ENCODE peak calls at places on chromosomes 6 and 20, in ten cellular contexts. U, L, X, C, D, Q, M, H, W and V are unnamed samples.

GRCh38 chr20:54078296-54078695 is 7.9 kb upstream of the BCAS1 start:
- DNase-seq in W (no peak), D (no peak), H (no peak), C (no peak), L (no peak), U (no peak), M (no peak), Q (no peak), X (no peak), V (no peak)

GRCh38 chr6:79702701-79703100 is 71.6 kb downstream of the SH3BGRL2 start:
- DNase-seq in C (no peak), H (no peak), U (no peak), D (no peak), X (no peak), W (no peak), M (no peak), L (no peak), Q (no peak), V (no peak)

GRCh38 chr6:2749972-2750600 is 636 bp downstream of the MYLK4 start:
- DNase-seq in W (no peak), H (peak; percentile 73), L (peak; percentile 82), X (peak; percentile 60), Q (peak; percentile 60), M (peak; percentile 43), U (no peak), D (peak; percentile 50), C (peak; percentile 66), V (peak; percentile 64)

GRCh38 chr6:162109466-162110040 is 618.0 kb downstream of the PRKN start:
- DNase-seq in L (no peak), U (no peak), C (no peak), Q (no peak), M (no peak), H (no peak), X (no peak), W (peak; percentile 73), D (no peak), V (no peak)

GRCh38 chr6:138404666-138405337 is 779 bp downstream of the HEBP2 start:
- DNase-seq in H (peak; percentile 22), W (no peak), X (no peak), C (peak; percentile 55), Q (no peak), L (peak; percentile 49), M (no peak), D (no peak), U (no peak), V (peak; percentile 16)

GRCh38 chr6:117448732-117449131 is 23.0 kb upstream of the ROS1 start:
- DNase-seq in U (no peak), H (peak; percentile 95), Q (no peak), M (no peak), X (peak; percentile 94), D (peak; percentile 76), L (no peak), W (peak; percentile 96), C (no peak), V (peak; percentile 95)

GRCh38 chr6:114740547-114740946 is 397.7 kb upstream of the HS3ST5 start:
- DNase-seq in C (no peak), H (no peak), U (no peak), X (no peak), Q (peak; percentile 24), W (peak; percentile 30), D (no peak), L (no peak), M (no peak), V (no peak)

GRCh38 chr6:108796875-108797274 is 51.3 kb upstream of the ARMC2 start:
- DNase-seq in Q (no peak), W (no peak), L (no peak), C (no peak), X (peak; percentile 15), U (no peak), D (no peak), H (no peak), M (no peak), V (no peak)

GRCh38 chr6:101393291-101394251 is at the start of gene GRIK2:
- DNase-seq in M (no peak), L (peak; percentile 38), H (no peak), Q (peak; percentile 38), W (peak; percentile 7), C (peak; percentile 47), X (peak; percentile 47), U (no peak), D (no peak), V (peak; percentile 28)

GRCh38 chr6:101396552-101397173 is 3.2 kb downstream of the GRIK2 start:
- DNase-seq in U (no peak), C (peak; percentile 46), Q (peak; percentile 57), D (peak; percentile 34), W (peak; percentile 36), X (peak; percentile 64), H (peak; percentile 70), L (peak; percentile 85), M (no peak), V (peak; percentile 56)

GRCh38 chr6:101392561-101393230 is 812 bp upstream of the GRIK2 start:
- DNase-seq in H (no peak), D (no peak), Q (no peak), W (no peak), L (no peak), U (no peak), C (peak; percentile 34), X (no peak), M (no peak), V (no peak)

GRCh38 chr6:101397199-101397598 is 3.7 kb downstream of the GRIK2 start:
- DNase-seq in Q (no peak), L (no peak), M (no peak), D (peak; percentile 30), C (no peak), W (peak; percentile 14), U (no peak), X (peak; percentile 70), H (peak; percentile 58), V (no peak)

DNA sequence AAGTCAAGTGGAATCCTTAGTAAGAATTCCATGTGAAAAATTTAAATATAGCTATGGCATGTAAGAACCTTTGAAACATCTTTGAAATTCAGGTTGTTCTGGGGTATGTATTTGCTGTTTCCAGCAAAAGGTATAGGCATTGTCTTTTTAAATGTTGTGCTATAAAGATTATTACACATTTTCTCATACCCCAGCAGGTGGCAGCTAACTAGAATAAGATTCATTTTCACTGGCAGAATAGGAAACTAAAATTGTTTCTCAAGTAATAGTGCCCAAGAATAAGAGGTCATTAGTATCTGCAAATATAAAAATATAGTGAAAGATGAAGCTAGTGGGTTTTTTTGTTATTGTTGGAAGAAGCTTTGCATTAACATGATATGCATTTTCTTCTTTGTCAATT is 1.8 kb downstream of the GRIK2 start:
- DNase-seq in W (no peak), Q (no peak), C (no peak), H (no peak), M (no peak), X (no peak), U (no peak), D (no peak), L (no peak), V (no peak)
- TF ChIP-seq CTCF in W (peak; percentile 7), Q (no peak), C (no peak), H (no peak), M (peak; percentile 42), X (peak; percentile 35), U (no peak), D (no peak), L (no peak), V (peak; percentile 9)

GRCh38 chr6:132814716-132815570 is 574 bp downstream of the RPS12 start:
- DNase-seq in Q (no peak), M (no peak), C (no peak), X (no peak), U (no peak), W (no peak), D (no peak), L (no peak), H (no peak), V (no peak)

GRCh38 chr6:132818404-132819359 is 4.3 kb downstream of the RPS12 start:
- DNase-seq in H (peak; percentile 28), D (no peak), M (no peak), W (no peak), C (no peak), Q (no peak), X (peak; percentile 30), L (no peak), U (no peak), V (peak; percentile 41)

GRCh38 chr6:132819405-132820145 is 5.2 kb downstream of the RPS12 start:
- DNase-seq in Q (no peak), W (no peak), D (no peak), C (no peak), L (no peak), M (no peak), U (no peak), H (no peak), X (peak; percentile 51), V (no peak)

GRCh38 chr6:132816665-132817064 is 2.3 kb downstream of the RPS12 start:
- DNase-seq in H (no peak), U (no peak), X (no peak), C (no peak), Q (no peak), W (no peak), M (no peak), L (no peak), D (no peak), V (no peak)

DNA sequence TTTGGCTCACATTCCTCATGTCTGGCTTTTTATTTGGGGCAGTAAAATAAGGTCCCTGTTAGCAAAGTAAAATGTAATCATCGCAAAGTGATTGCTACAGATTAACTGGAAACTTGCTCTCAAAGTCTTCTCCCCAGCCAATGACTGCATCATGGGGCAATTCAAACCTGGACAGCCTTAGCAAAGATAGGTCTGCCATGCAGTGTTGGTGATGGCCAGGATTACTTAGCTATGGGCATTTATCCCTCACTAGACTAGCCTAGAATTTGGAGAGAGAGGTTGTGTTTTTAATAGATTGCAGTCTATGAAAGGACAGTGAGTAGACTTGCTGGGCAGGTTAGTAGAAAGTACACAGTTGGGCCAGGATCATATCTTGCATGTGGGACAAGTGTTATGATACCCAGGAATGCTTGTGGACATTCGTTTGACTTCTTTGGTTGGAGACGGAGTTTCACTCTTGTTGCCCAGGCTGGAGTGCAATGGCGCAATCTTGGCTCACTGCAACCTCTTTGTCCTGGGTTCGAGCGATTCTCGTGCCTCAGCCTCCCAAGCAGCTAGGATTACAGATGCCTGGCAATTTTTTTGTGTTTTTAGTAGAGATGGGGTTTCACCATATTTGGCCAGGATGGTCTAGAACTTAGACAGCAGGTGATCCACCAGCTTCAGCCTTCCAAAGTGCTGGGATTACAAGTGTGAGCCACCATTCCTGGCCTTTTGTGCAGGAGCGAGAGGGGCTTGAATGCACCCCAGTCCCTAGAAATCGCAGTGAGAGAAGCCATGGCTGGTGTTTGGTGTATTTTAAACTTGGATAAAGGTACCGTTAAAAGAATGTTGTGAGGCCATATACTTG is 3.4 kb downstream of the RPS12 start:
- DNase-seq in L (no peak), D (no peak), M (no peak), H (no peak), U (no peak), C (no peak), Q (no peak), X (no peak), W (no peak), V (no peak)
- H3K4me3 ChIP-seq in L (no peak overlapping the region), D (no peak overlapping the region), M (no peak overlapping the region), H (no peak overlapping the region), U (no peak overlapping the region), C (peak overlapping the region; percentile 15), Q (no peak overlapping the region), X (no peak overlapping the region), W (no peak overlapping the region), V (no peak overlapping the region)

DNA sequence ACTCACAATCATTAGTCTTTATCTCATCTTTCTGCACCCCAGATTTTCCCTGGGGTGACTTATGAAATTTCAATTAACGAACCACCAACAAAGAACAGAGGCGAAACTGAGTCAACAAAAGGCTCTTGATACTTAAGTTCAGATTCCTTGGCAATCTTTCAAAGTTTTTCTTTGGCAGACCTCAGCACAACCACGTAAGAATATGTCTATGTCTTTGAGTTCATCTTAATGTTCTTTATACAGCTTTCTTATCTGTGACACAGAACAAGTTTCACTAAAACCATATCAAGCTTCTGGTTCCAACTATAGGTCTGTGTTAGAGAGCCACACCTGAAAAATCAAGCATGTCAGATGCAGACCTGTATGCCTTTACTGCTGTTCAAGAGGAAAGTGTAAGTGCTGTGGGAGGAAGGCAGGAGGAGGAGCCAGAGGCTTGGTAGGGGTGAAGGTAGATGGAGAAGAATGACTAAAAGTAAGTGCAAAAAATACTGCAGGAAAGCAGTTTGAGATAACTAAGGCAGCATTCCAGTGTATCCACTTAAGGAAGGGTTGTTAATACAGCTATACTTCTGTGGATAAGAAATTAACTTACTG is 271.3 kb downstream of the KHDC1L start:
- DNase-seq in M (no peak), Q (no peak), W (peak; percentile 80), L (no peak), X (peak; percentile 61), U (no peak), D (no peak), H (peak; percentile 66), C (no peak), V (no peak)
- TF ChIP-seq CTCF in M (no peak), Q (no peak), W (no peak), L (no peak), X (no peak), U (no peak), D (no peak), H (no peak), C (no peak), V (no peak)

DNA sequence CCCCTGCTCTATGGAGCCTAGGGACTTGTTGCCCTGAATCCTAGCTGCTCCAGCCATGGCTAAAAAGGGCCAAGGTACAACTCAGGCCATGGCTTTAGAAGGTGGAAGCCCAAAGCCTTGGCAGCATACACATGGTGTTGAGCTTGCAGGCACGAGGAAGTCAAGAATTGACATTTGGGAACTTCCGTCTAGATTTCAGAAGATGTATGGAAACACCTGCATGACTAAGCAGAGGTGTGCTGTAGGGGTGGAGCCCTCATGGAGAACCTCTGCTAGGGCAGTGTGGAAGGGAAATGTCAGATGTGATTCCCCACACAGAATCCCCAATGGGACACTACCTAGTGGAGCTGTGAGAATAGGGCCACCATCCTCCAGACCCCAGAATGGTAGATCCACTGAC is 95.1 kb upstream of the TMEM170B start:
- DNase-seq in Q (no peak), W (no peak), M (no peak), D (no peak), L (no peak), U (no peak), H (no peak), C (no peak), X (no peak), V (no peak)
- H3K4me3 ChIP-seq in Q (no peak overlapping the region), W (no peak overlapping the region), M (no peak overlapping the region), D (no peak overlapping the region), L (no peak overlapping the region), U (no peak overlapping the region), H (no peak overlapping the region), C (no peak overlapping the region), X (no peak overlapping the region), V (no peak overlapping the region)